ENCODE peak calls at places on chromosome 2, in six cellular contexts. One of them, this sample, is unnamed.

GRCh38 chr2:109595644-109596043 is 18.1 kb downstream of the SEPTIN10 start:
- DNase-seq in K562: no peak
- DNase-seq in HCT116: no peak
- DNase-seq in HepG2: no peak
- DNase-seq in GM12878: no peak
- DNase-seq in H1: no peak
- DNase-seq in this sample: no peak

GRCh38 chr2:213934560-213934959 is 476.3 kb upstream of the VWC2L start:
- DNase-seq in K562: no peak
- DNase-seq in HCT116: no peak
- DNase-seq in HepG2: peak
- DNase-seq in GM12878: peak
- DNase-seq in H1: no peak
- DNase-seq in this sample: peak

GRCh38 chr2:223887127-223887526 is 49.7 kb upstream of the AP1S3 start:
- DNase-seq in K562: no peak
- DNase-seq in HCT116: no peak
- DNase-seq in HepG2: peak
- DNase-seq in GM12878: no peak
- DNase-seq in H1: no peak
- DNase-seq in this sample: no peak

GRCh38 chr2:28366496-28367282 is 26.0 kb upstream of the FOSL2 start:
- DNase-seq in K562: peak
- DNase-seq in HCT116: no peak
- DNase-seq in HepG2: no peak
- DNase-seq in GM12878: no peak
- DNase-seq in H1: no peak
- DNase-seq in this sample: peak

GRCh38 chr2:71613953-71614925 is 160.9 kb downstream of the DYSF start:
- DNase-seq in K562: no peak
- DNase-seq in HCT116: no peak
- DNase-seq in HepG2: no peak
- DNase-seq in GM12878: no peak
- DNase-seq in H1: no peak
- DNase-seq in this sample: no peak

GRCh38 chr2:98658816-98659486 is 50.6 kb downstream of the UNC50 start:
- DNase-seq in K562: no peak
- DNase-seq in HCT116: no peak
- DNase-seq in HepG2: no peak
- DNase-seq in GM12878: no peak
- DNase-seq in H1: no peak
- DNase-seq in this sample: no peak

GRCh38 chr2:83900859-83901258 is 558.2 kb downstream of the SUCLG1 start:
- DNase-seq in K562: no peak
- DNase-seq in HCT116: no peak
- DNase-seq in HepG2: no peak
- DNase-seq in GM12878: no peak
- DNase-seq in H1: no peak
- DNase-seq in this sample: no peak

GRCh38 chr2:189549440-189549832 is 31.1 kb downstream of the SLC40A1 start:
- DNase-seq in K562: no peak
- DNase-seq in HCT116: no peak
- DNase-seq in HepG2: no peak
- DNase-seq in GM12878: no peak
- DNase-seq in H1: no peak
- DNase-seq in this sample: peak

GRCh38 chr2:197866449-197866848 is 62.1 kb downstream of the PLCL1 start:
- DNase-seq in K562: no peak
- DNase-seq in HCT116: no peak
- DNase-seq in HepG2: no peak
- DNase-seq in GM12878: no peak
- DNase-seq in H1: no peak
- DNase-seq in this sample: no peak

GRCh38 chr2:70748002-70748779 is 19.8 kb downstream of the ADD2 start:
- DNase-seq in K562: no peak
- DNase-seq in HCT116: peak
- DNase-seq in HepG2: peak
- DNase-seq in GM12878: no peak
- DNase-seq in H1: no peak
- DNase-seq in this sample: no peak

GRCh38 chr2:70683455-70683854 is 84.5 kb downstream of the ADD2 start:
- DNase-seq in K562: no peak
- DNase-seq in HCT116: no peak
- DNase-seq in HepG2: no peak
- DNase-seq in GM12878: no peak
- DNase-seq in H1: no peak
- DNase-seq in this sample: no peak

GRCh38 chr2:160028431-160029269 is 33.8 kb downstream of the PLA2R1 start:
- DNase-seq in K562: no peak
- DNase-seq in HCT116: no peak
- DNase-seq in HepG2: no peak
- DNase-seq in GM12878: no peak
- DNase-seq in H1: no peak
- DNase-seq in this sample: peak

GRCh38 chr2:196607073-196607472 is 32.4 kb upstream of the CCDC150 start:
- DNase-seq in K562: peak
- DNase-seq in HCT116: no peak
- DNase-seq in HepG2: no peak
- DNase-seq in GM12878: no peak
- DNase-seq in H1: no peak
- DNase-seq in this sample: peak

GRCh38 chr2:205930209-205930608 is 155.8 kb downstream of the INO80D start:
- DNase-seq in K562: no peak
- DNase-seq in HCT116: no peak
- DNase-seq in HepG2: no peak
- DNase-seq in GM12878: no peak
- DNase-seq in H1: no peak
- DNase-seq in this sample: peak

GRCh38 chr2:119721904-119722303 is 37.8 kb upstream of the PTPN4 start:
- DNase-seq in K562: no peak
- DNase-seq in HCT116: no peak
- DNase-seq in HepG2: peak
- DNase-seq in GM12878: no peak
- DNase-seq in H1: no peak
- DNase-seq in this sample: no peak

GRCh38 chr2:181309161-181309560 is 148.0 kb upstream of the ITGA4 start:
- DNase-seq in K562: no peak
- DNase-seq in HCT116: no peak
- DNase-seq in HepG2: no peak
- DNase-seq in GM12878: no peak
- DNase-seq in H1: no peak
- DNase-seq in this sample: no peak

GRCh38 chr2:20179755-20180594 is 45.0 kb downstream of the SDC1 start:
- DNase-seq in K562: peak
- DNase-seq in HCT116: no peak
- DNase-seq in HepG2: peak
- DNase-seq in GM12878: no peak
- DNase-seq in H1: no peak
- DNase-seq in this sample: no peak

GRCh38 chr2:215797676-215798075 is 215.7 kb downstream of the MREG start:
- DNase-seq in K562: no peak
- DNase-seq in HCT116: no peak
- DNase-seq in HepG2: no peak
- DNase-seq in GM12878: no peak
- DNase-seq in H1: no peak
- DNase-seq in this sample: no peak

GRCh38 chr2:32862269-32863055 is 84.3 kb upstream of the LTBP1 start:
- DNase-seq in K562: no peak
- DNase-seq in HCT116: no peak
- DNase-seq in HepG2: no peak
- DNase-seq in GM12878: no peak
- DNase-seq in H1: no peak
- DNase-seq in this sample: peak

GRCh38 chr2:62292190-62292589 is 96.3 kb downstream of the B3GNT2 start:
- DNase-seq in K562: no peak
- DNase-seq in HCT116: no peak
- DNase-seq in HepG2: peak
- DNase-seq in GM12878: no peak
- DNase-seq in H1: no peak
- DNase-seq in this sample: no peak
- TF ChIP-seq EZH2 in K562: no peak
- TF ChIP-seq EZH2 in HCT116: no peak
- TF ChIP-seq EZH2 in HepG2: no peak
- TF ChIP-seq EZH2 in GM12878: no peak
- TF ChIP-seq EZH2 in H1: no peak
- TF ChIP-seq EZH2 in this sample: no peak

GRCh38 chr2:80070587-80070986 is 234.0 kb downstream of the LRRTM1 start:
- DNase-seq in K562: no peak
- DNase-seq in HCT116: no peak
- DNase-seq in HepG2: no peak
- DNase-seq in GM12878: no peak
- DNase-seq in H1: no peak
- DNase-seq in this sample: no peak

GRCh38 chr2:80074321-80074720 is 230.2 kb downstream of the LRRTM1 start:
- DNase-seq in K562: no peak
- DNase-seq in HCT116: no peak
- DNase-seq in HepG2: no peak
- DNase-seq in GM12878: no peak
- DNase-seq in H1: no peak
- DNase-seq in this sample: no peak

GRCh38 chr2:80068068-80068467 is 236.5 kb downstream of the LRRTM1 start:
- DNase-seq in K562: no peak
- DNase-seq in HCT116: no peak
- DNase-seq in HepG2: no peak
- DNase-seq in GM12878: no peak
- DNase-seq in H1: no peak
- DNase-seq in this sample: no peak

GRCh38 chr2:80075719-80076118 is 228.8 kb downstream of the LRRTM1 start:
- DNase-seq in K562: no peak
- DNase-seq in HCT116: no peak
- DNase-seq in HepG2: no peak
- DNase-seq in GM12878: no peak
- DNase-seq in H1: no peak
- DNase-seq in this sample: no peak

GRCh38 chr2:80073134-80073561 is 231.4 kb downstream of the LRRTM1 start:
- DNase-seq in K562: peak
- DNase-seq in HCT116: peak
- DNase-seq in HepG2: peak
- DNase-seq in GM12878: peak
- DNase-seq in H1: no peak
- DNase-seq in this sample: peak
- TF ChIP-seq MAX in K562: no peak
- TF ChIP-seq MAX in HCT116: no peak
- TF ChIP-seq MAX in HepG2: no peak
- TF ChIP-seq MAX in GM12878: no peak
- TF ChIP-seq MAX in H1: no peak
- TF ChIP-seq MAX in this sample: no peak

GRCh38 chr2:235992024-235992423 is 176.2 kb downstream of the GBX2 start:
- DNase-seq in K562: no peak
- DNase-seq in HCT116: no peak
- DNase-seq in HepG2: no peak
- DNase-seq in GM12878: no peak
- DNase-seq in H1: no peak
- DNase-seq in this sample: no peak
- TF ChIP-seq CTCF in K562: no peak
- TF ChIP-seq CTCF in HCT116: no peak
- TF ChIP-seq CTCF in HepG2: no peak
- TF ChIP-seq CTCF in GM12878: no peak
- TF ChIP-seq CTCF in H1: no peak
- TF ChIP-seq CTCF in this sample: no peak

DNA sequence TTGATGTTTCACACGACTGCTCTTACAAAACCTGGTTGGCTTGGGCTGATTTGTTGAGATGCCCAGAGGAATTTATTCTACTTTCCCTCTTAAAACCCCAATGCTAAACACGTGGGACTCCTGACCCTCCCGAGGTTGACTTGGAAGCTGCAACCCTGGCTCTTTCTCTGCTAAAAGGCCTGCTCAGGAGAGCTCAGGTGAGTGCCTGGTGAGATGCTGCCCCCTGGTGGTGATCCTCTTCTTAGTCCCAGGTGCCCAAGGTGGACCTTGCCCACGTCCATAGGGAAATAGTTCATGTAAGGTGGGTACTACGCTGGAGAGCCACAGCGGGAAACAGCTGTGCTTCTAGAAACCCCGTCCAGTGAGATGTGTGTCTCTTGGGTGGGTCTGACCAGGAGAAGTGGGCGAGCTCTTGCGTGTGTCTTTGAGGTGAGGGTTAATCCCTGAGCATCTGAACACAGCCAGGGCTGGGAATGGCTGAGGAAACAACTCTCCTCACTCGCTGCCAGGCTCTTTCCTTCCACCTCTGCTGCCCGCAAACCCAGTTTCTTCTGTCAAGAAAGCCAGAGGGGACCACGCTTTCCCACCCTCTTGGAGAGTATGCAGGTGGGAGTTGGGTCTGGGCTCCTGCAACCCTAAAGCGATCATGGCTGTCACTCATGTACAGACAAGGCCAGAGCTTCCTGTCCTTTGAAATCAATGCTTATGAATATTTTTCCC is 25.5 kb upstream of the PXDN start:
- DNase-seq in K562: peak
- DNase-seq in HCT116: peak
- DNase-seq in HepG2: peak
- DNase-seq in GM12878: no peak
- DNase-seq in H1: peak
- DNase-seq in this sample: peak
- TF ChIP-seq EZH2 in K562: no peak
- TF ChIP-seq EZH2 in HCT116: no peak
- TF ChIP-seq EZH2 in HepG2: no peak
- TF ChIP-seq EZH2 in GM12878: no peak
- TF ChIP-seq EZH2 in H1: no peak
- TF ChIP-seq EZH2 in this sample: no peak

GRCh38 chr2:236172238-236172865 is 4.2 kb upstream of the GBX2 start:
- DNase-seq in K562: no peak
- DNase-seq in HCT116: no peak
- DNase-seq in HepG2: no peak
- DNase-seq in GM12878: no peak
- DNase-seq in H1: no peak
- DNase-seq in this sample: no peak
- TF ChIP-seq MAX in K562: no peak
- TF ChIP-seq MAX in HCT116: no peak
- TF ChIP-seq MAX in HepG2: no peak
- TF ChIP-seq MAX in GM12878: no peak
- TF ChIP-seq MAX in H1: peak
- TF ChIP-seq MAX in this sample: no peak

GRCh38 chr2:8000861-8001260 is 681.0 kb upstream of the ID2 start:
- DNase-seq in K562: no peak
- DNase-seq in HCT116: no peak
- DNase-seq in HepG2: no peak
- DNase-seq in GM12878: no peak
- DNase-seq in H1: no peak
- DNase-seq in this sample: no peak
- TF ChIP-seq CTCF in K562: peak
- TF ChIP-seq CTCF in HCT116: peak
- TF ChIP-seq CTCF in HepG2: no peak
- TF ChIP-seq CTCF in GM12878: no peak
- TF ChIP-seq CTCF in H1: no peak
- TF ChIP-seq CTCF in this sample: no peak